ENCODE peak calls at places on chromosomes 3 and 15, in seven cellular contexts. Z, D, R, M, H, C and J are unnamed samples.

GRCh38 chr3:88059380-88060160 is 515 bp downstream of the ZNF654 start:
- DNase-seq in C (no peak), H (peak), R (no peak), D (peak), Z (no peak), M (peak), J (peak)

GRCh38 chr3:191330309-191330712 is at the start of gene UTS2B:
- DNase-seq in D (no peak), R (no peak), C (no peak), M (no peak), Z (no peak), H (no peak), J (no peak)

GRCh38 chr3:14137004-14137403 is 12.2 kb downstream of the TMEM43 start:
- DNase-seq in D (no peak), R (no peak), C (peak), H (no peak), M (no peak), Z (no peak), J (no peak)

GRCh38 chr3:10285742-10286524 is 6.8 kb downstream of the GHRL start:
- DNase-seq in R (no peak), H (no peak), Z (no peak), C (no peak), M (no peak), D (no peak), J (no peak)

GRCh38 chr15:31236184-31237041 is 90.2 kb upstream of the KLF13 start:
- DNase-seq in M (no peak), Z (no peak), H (peak), R (peak), D (peak), C (peak), J (peak)

GRCh38 chr3:129366312-129366831 is 62.1 kb downstream of the EFCAB12 start:
- DNase-seq in C (no peak), H (no peak), R (no peak), M (no peak), Z (no peak), D (no peak), J (peak)

GRCh38 chr3:108408883-108409612 is 101.3 kb downstream of the MYH15 start:
- DNase-seq in D (no peak), C (no peak), H (no peak), R (no peak), Z (no peak), M (no peak), J (no peak)

GRCh38 chr3:129723558-129724324 is 117.3 kb upstream of the PLXND1 start:
- DNase-seq in C (no peak), H (peak), R (peak), D (no peak), Z (no peak), M (no peak), J (peak)

GRCh38 chr15:78702609-78703332 is 61.8 kb upstream of the CHRNB4 start:
- DNase-seq in R (no peak), D (no peak), Z (no peak), C (no peak), M (no peak), H (no peak), J (no peak)

GRCh38 chr3:117853923-117854322 is 1144.3 kb downstream of the TUSC7 start:
- DNase-seq in D (peak), Z (no peak), M (no peak), H (no peak), C (no peak), R (no peak), J (no peak)

GRCh38 chr3:138451595-138452162 is 17.3 kb downstream of the ESYT3 start:
- DNase-seq in R (no peak), D (no peak), H (no peak), Z (no peak), M (peak), C (no peak), J (peak)

GRCh38 chr15:64746356-64746755 is 29.0 kb downstream of the RBPMS2 start:
- DNase-seq in R (no peak), D (no peak), Z (no peak), H (no peak), C (no peak), M (no peak), J (no peak)

GRCh38 chr3:69145688-69146087 is 23.3 kb upstream of the LMOD3 start:
- DNase-seq in R (no peak), M (no peak), Z (no peak), H (no peak), D (no peak), C (no peak), J (no peak)

GRCh38 chr15:81297580-81298575 is 26.1 kb downstream of the STARD5 start:
- DNase-seq in R (no peak), C (no peak), M (no peak), D (no peak), H (no peak), Z (no peak), J (no peak)

GRCh38 chr3:150138824-150139223 is 168.1 kb upstream of the PFN2 start:
- DNase-seq in C (no peak), R (no peak), Z (no peak), M (no peak), H (no peak), D (no peak), J (no peak)

GRCh38 chr15:40567111-40567510 is 2.0 kb upstream of the RPUSD2 start:
- DNase-seq in C (no peak), M (no peak), R (no peak), D (no peak), H (no peak), Z (no peak), J (no peak)

GRCh38 chr3:166171695-166172094 is 334.5 kb upstream of the BCHE start:
- DNase-seq in D (no peak), Z (no peak), H (no peak), M (no peak), R (no peak), C (no peak), J (no peak)

GRCh38 chr3:193560870-193561269 is 6.2 kb upstream of the ATP13A4 start:
- DNase-seq in R (no peak), M (no peak), C (peak), Z (no peak), H (no peak), D (no peak), J (no peak)

GRCh38 chr3:59006791-59007517 is 42.9 kb downstream of the CFAP20DC start:
- DNase-seq in M (no peak), R (no peak), C (no peak), H (peak), D (no peak), Z (no peak), J (no peak)

GRCh38 chr3:138242466-138242865 is 55.4 kb downstream of the ARMC8 start:
- DNase-seq in C (no peak), Z (no peak), D (no peak), M (no peak), H (no peak), R (no peak), J (no peak)

GRCh38 chr3:35393916-35394315 is 245.4 kb upstream of the ARPP21 start:
- DNase-seq in R (no peak), Z (peak), M (no peak), C (no peak), H (no peak), D (no peak), J (no peak)

GRCh38 chr15:77187751-77188464 is 117.0 kb upstream of the TSPAN3 start:
- DNase-seq in M (no peak), H (peak), Z (no peak), C (no peak), R (peak), D (no peak), J (no peak)

GRCh38 chr3:12991861-12992281 is 81.4 kb downstream of the IQSEC1 start:
- DNase-seq in Z (no peak), C (peak), H (no peak), R (no peak), D (no peak), M (no peak), J (no peak)

GRCh38 chr3:11690863-11691833 is 47.4 kb upstream of the VGLL4 start:
- DNase-seq in C (no peak), H (no peak), Z (no peak), D (no peak), M (no peak), R (no peak), J (no peak)

GRCh38 chr3:156760333-156760732 is 65.8 kb upstream of the LEKR1 start:
- DNase-seq in C (no peak), M (no peak), H (no peak), Z (no peak), D (no peak), R (no peak), J (no peak)

GRCh38 chr3:177744873-177745646 is 547.8 kb upstream of the TBL1XR1 start:
- DNase-seq in R (no peak), C (peak), Z (no peak), H (no peak), M (no peak), D (no peak), J (no peak)

GRCh38 chr3:106794442-106794841 is 582.8 kb upstream of the CCDC54 start:
- DNase-seq in M (no peak), D (no peak), C (no peak), R (no peak), Z (no peak), H (no peak), J (no peak)

GRCh38 chr3:195250473-195251251 is 20.3 kb downstream of the XXYLT1 start:
- DNase-seq in M (no peak), R (no peak), D (no peak), H (no peak), C (no peak), Z (no peak), J (no peak)

GRCh38 chr3:34675383-34676120 is 877.1 kb downstream of the PDCD6IP start:
- DNase-seq in M (no peak), C (no peak), D (no peak), R (no peak), H (no peak), Z (no peak), J (no peak)

GRCh38 chr3:147921044-147921443 is 511.9 kb downstream of the ZIC1 start:
- DNase-seq in D (no peak), C (no peak), R (no peak), Z (no peak), M (no peak), H (no peak), J (no peak)

GRCh38 chr15:82047493-82048446 is 2.0 kb upstream of the MEX3B start:
- DNase-seq in R (peak), C (no peak), M (no peak), H (no peak), Z (no peak), D (peak), J (no peak)

GRCh38 chr3:120088622-120089021 is 5.6 kb downstream of the GSK3B start:
- DNase-seq in M (no peak), R (no peak), Z (no peak), H (no peak), C (no peak), D (no peak), J (no peak)

GRCh38 chr3:78801923-78802587 is 965.7 kb downstream of the ROBO1 start:
- DNase-seq in H (no peak), D (no peak), C (no peak), R (no peak), M (no peak), Z (no peak), J (no peak)

GRCh38 chr3:42032693-42033349 is 58.3 kb upstream of the TRAK1 start:
- DNase-seq in R (peak), M (peak), D (no peak), C (peak), H (peak), Z (no peak), J (peak)

GRCh38 chr15:81388431-81388760 is 14.4 kb upstream of the TMC3 start:
- DNase-seq in M (no peak), R (no peak), D (no peak), Z (no peak), H (no peak), C (no peak), J (no peak)

GRCh38 chr15:95799286-95800187 is 531.0 kb upstream of the NR2F2 start:
- DNase-seq in R (no peak), M (no peak), D (peak), H (no peak), C (no peak), Z (no peak), J (no peak)

DNA sequence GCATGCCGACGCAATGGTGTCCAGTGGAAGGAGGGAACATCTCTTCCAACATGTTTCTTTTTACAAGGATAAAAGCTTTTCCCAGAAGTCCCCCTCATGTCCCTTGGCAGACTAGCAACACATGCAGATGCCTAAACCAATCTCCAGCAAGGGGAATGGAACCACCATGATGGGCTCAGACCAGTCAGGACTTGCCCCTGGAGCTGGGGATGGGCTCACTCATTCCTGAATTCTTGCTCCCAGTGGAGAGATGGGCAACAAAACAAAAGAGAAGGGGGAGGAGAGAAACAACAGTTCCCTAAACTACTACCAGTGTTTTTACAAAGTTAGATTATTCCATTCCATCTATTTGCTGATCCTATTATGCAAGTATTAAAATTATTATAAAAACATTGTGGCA is 76.8 kb upstream of the OXTR start:
- DNase-seq in M (no peak), C (no peak), D (no peak), Z (no peak), H (no peak), R (no peak), J (no peak)
- TF ChIP-seq POLR2A in M (no peak), C (no peak), D (no peak), Z (no peak), H (no peak), R (no peak), J (no peak)

DNA sequence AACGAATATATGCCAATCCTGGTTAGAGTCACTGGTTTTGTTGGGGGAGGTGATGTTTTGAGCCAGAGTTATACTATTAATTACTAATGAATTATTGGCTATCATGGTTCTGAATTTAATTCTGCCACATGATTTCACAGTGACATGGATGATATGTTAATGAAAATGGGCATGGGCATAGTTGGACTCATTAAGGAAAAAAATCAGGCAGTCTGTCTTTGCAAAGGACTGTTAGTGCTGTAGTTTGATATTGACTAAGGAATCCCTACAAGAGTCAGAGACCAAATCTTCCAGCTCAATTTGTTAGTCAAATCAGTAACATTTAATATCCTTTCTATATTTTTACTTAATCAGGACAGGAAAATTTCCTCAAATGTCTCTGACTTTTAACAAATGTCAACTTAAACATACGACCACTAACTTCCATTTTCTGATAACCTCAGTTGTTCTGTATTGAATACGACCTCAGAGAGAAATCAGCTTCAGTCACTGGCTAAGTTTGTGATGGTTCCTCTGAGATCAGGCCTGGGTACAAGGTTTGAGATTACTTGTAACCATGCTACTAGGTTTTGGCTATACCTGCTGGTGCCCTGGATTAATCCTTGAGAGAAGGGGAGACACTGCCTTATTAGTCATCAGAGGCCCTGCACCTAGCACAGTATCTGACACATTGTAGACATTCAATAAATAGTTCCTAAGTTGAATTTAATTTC is 13.3 kb downstream of the NFKBIZ start:
- DNase-seq in R (no peak), Z (no peak), H (no peak), M (no peak), C (no peak), D (no peak), J (no peak)
- TF ChIP-seq POLR2A in R (no peak), Z (no peak), H (no peak), M (peak), C (no peak), D (no peak), J (no peak)

GRCh38 chr3:170809975-170810357 is 60.0 kb downstream of the RPL22L1 start:
- DNase-seq in M (no peak), Z (no peak), R (no peak), C (no peak), H (no peak), D (no peak), J (no peak)
- TF ChIP-seq POLR2A in M (no peak), Z (no peak), R (no peak), C (no peak), H (no peak), D (no peak), J (no peak)

GRCh38 chr15:42210703-42211102 is 2.6 kb upstream of the VPS39 start:
- DNase-seq in R (no peak), D (no peak), C (no peak), Z (no peak), H (peak), M (no peak), J (peak)

GRCh38 chr15:42203891-42204290 is 4.2 kb downstream of the VPS39 start:
- DNase-seq in Z (no peak), D (no peak), R (no peak), M (no peak), H (no peak), C (no peak), J (no peak)

GRCh38 chr15:42202653-42203052 is 5.5 kb downstream of the VPS39 start:
- DNase-seq in R (no peak), Z (no peak), C (no peak), H (no peak), M (no peak), D (no peak), J (no peak)

GRCh38 chr15:42213481-42213880 is 5.4 kb upstream of the VPS39 start:
- DNase-seq in H (no peak), M (no peak), R (no peak), D (no peak), Z (no peak), C (no peak), J (no peak)

DNA sequence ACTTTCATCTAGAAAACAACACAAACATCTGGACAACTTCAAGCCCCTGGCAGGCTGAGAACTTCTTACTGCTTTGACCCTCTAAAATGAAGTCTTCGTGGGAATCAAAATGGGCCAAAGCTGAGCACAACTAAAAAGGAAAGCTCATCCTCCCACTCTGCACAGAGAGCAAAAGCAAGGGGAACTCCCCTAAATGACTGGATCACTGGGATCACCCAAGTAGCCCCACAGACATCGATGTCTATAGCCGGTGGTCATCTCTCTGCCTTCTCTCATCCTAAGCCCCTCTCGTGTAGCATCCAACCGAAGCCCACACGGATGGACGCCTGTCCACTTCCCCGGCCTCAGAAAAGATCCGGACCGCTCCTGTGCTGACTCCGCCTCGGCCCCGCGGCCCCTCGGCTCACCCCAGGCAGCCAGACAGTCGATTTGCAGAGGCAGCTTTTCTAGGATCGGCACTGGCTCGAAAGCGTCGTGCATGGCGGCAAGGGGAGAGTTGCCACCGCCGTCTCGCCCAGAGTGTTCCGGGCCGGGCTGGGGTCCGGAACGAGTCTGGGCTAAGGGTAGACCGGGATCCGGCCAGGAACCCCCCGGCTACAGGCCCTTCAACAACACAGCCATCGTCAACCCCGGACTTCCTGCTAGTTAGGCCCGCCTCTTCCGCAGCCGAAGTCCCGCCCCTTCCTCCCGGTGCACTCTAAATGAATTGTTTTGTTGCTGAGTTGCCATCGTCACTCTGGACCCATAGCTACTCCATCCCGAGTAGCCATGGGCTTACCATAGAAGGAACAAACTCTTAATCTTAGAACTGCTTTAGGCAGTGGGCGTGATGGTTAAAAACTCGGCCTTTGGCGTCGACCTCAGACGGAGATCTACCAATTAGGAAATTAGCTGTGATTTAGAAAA is at the start of gene VPS39:
- DNase-seq in R (peak), H (peak), M (peak), D (peak), Z (peak), C (peak), J (peak)
- TF ChIP-seq POLR2A in R (peak), H (peak), M (peak), D (peak), Z (peak), C (no peak), J (peak)

GRCh38 chr15:60395276-60396011 is 2.3 kb downstream of the ANXA2 start:
- DNase-seq in Z (no peak), M (no peak), R (no peak), H (no peak), C (no peak), D (no peak), J (no peak)

GRCh38 chr15:60392601-60392985 is 5.2 kb downstream of the ANXA2 start:
- DNase-seq in D (peak), Z (no peak), R (no peak), M (no peak), H (no peak), C (no peak), J (no peak)

GRCh38 chr15:60391722-60392340 is 6.0 kb downstream of the ANXA2 start:
- DNase-seq in D (no peak), H (no peak), R (no peak), Z (no peak), C (no peak), M (no peak), J (no peak)

GRCh38 chr15:60390931-60391501 is 6.8 kb downstream of the ANXA2 start:
- DNase-seq in C (peak), M (no peak), Z (no peak), D (no peak), R (no peak), H (peak), J (no peak)

DNA sequence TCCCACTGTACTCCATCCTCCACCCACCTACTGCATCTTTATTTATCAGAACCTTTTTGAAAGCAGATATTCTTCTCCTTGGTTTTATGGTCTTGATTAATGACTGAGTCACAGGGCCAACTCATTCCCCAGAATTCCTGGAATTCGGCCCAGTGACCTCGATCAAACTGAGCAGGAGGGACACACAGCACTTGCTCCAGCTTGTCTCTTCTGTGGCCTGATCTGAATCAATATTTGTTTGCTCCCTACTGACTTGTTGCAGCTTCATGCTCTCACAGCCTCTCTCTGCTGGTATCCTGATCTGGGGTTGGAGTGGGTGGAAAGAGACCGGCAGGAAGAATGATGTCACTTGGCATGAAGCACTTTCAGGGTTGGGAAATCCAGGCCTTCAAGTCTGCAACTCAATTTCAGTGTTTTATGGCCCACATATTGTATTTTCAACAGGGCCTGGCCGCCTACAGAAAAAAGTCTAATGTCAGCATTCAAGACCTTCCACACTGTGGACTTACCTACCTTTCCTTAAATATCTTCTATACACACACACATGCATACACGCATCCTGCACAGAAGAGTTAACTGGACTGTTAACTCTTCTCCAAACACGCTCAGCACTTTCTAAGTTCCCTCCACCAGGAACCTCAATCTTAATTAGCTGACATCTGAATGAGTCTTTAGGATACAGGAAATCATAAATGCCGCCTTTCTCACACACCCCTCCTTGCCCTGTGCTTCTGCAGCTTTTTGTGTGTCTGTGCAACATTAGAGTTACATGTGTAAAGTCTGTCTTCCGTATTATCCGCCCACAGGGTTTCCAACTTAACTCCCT is 4.6 kb downstream of the ANXA2 start:
- DNase-seq in R (peak), Z (no peak), D (peak), C (peak), H (peak), M (peak), J (no peak)
- TF ChIP-seq POLR2A in R (no peak), Z (peak), D (no peak), C (no peak), H (no peak), M (peak), J (peak)